ENCODE peak calls at places on chromosomes 6 and 20, in eight cellular contexts. Z, H, I, O, F, X, V and U are unnamed samples.

GRCh38 chr6:159168536-159169192 is 536 bp upstream of the FNDC1 start:
- DNase-seq in Z (no peak), H (peak; percentile 81), I (peak; percentile 46), O (no peak), F (no peak), X (peak; percentile 78), V (no peak), U (no peak)

GRCh38 chr6:64012351-64013060 is 376.9 kb downstream of the PHF3 start:
- DNase-seq in Z (no peak), H (peak; percentile 52), I (no peak), O (no peak), F (no peak), X (no peak), V (peak; percentile 55), U (peak; percentile 50)

GRCh38 chr20:44092551-44093248 is 94.3 kb downstream of the JPH2 start:
- DNase-seq in Z (no peak), H (peak; percentile 29), I (no peak), O (peak; percentile 58), F (no peak), X (no peak), V (no peak), U (no peak)

GRCh38 chr6:288861-289260 is 3.4 kb upstream of the DUSP22 start:
- DNase-seq in Z (no peak), H (no peak), I (no peak), O (no peak), F (peak; percentile 42), X (no peak), V (no peak), U (no peak)

GRCh38 chr6:3779574-3779849 is 28.0 kb upstream of the PXDC1 start:
- DNase-seq in Z (no peak), H (no peak), I (no peak), O (no peak), F (no peak), X (no peak), V (no peak), U (no peak)

GRCh38 chr20:38109025-38109541 is 56.0 kb downstream of the TGM2 start:
- DNase-seq in Z (no peak), H (no peak), I (peak; percentile 87), O (no peak), F (peak; percentile 92), X (no peak), V (peak; percentile 62), U (no peak)

GRCh38 chr6:11012976-11013375 is 31.1 kb downstream of the ELOVL2 start:
- DNase-seq in Z (no peak), H (no peak), I (no peak), O (no peak), F (no peak), X (no peak), V (no peak), U (no peak)

GRCh38 chr20:4873396-4873795 is 127.9 kb downstream of the SLC23A2 start:
- DNase-seq in Z (no peak), H (peak; percentile 68), I (no peak), O (no peak), F (no peak), X (no peak), V (no peak), U (no peak)

GRCh38 chr6:143206550-143206949 is 145.9 kb downstream of the AIG1 start:
- DNase-seq in Z (no peak), H (no peak), I (no peak), O (no peak), F (no peak), X (no peak), V (no peak), U (no peak)

GRCh38 chr6:45822269-45822812 is 193.3 kb downstream of the CLIC5 start:
- DNase-seq in Z (no peak), H (no peak), I (no peak), O (no peak), F (no peak), X (no peak), V (no peak), U (no peak)

GRCh38 chr6:3617192-3617631 is 134.3 kb downstream of the PXDC1 start:
- DNase-seq in Z (no peak), H (no peak), I (no peak), O (no peak), F (no peak), X (no peak), V (no peak), U (no peak)

GRCh38 chr6:111723412-111723970 is 117.8 kb upstream of the TRAF3IP2 start:
- DNase-seq in Z (no peak), H (no peak), I (no peak), O (no peak), F (no peak), X (no peak), V (no peak), U (no peak)

GRCh38 chr20:50295762-50296449 is 105.3 kb downstream of the CEBPB start:
- DNase-seq in Z (no peak), H (no peak), I (no peak), O (no peak), F (no peak), X (no peak), V (no peak), U (no peak)

GRCh38 chr6:54194067-54194466 is 82.8 kb downstream of the MLIP start:
- DNase-seq in Z (no peak), H (no peak), I (no peak), O (no peak), F (no peak), X (no peak), V (peak; percentile 3), U (no peak)

GRCh38 chr6:121305957-121306607 is 28.2 kb downstream of the TBC1D32 start:
- DNase-seq in Z (no peak), H (no peak), I (no peak), O (peak; percentile 30), F (no peak), X (no peak), V (no peak), U (peak; percentile 18)

GRCh38 chr20:58017970-58018530 is 210.4 kb downstream of the ANKRD60 start:
- DNase-seq in Z (no peak), H (no peak), I (no peak), O (no peak), F (no peak), X (no peak), V (no peak), U (no peak)

GRCh38 chr6:119255492-119255891 is 94.1 kb downstream of the MAN1A1 start:
- DNase-seq in Z (no peak), H (no peak), I (no peak), O (no peak), F (no peak), X (no peak), V (no peak), U (no peak)

GRCh38 chr20:23691675-23692074 is 2.8 kb upstream of the CST4 start:
- DNase-seq in Z (no peak), H (no peak), I (no peak), O (no peak), F (no peak), X (no peak), V (no peak), U (no peak)

GRCh38 chr20:35517125-35517524 is 12.3 kb downstream of the C20orf173 start:
- DNase-seq in Z (no peak), H (no peak), I (no peak), O (no peak), F (no peak), X (no peak), V (no peak), U (no peak)

DNA sequence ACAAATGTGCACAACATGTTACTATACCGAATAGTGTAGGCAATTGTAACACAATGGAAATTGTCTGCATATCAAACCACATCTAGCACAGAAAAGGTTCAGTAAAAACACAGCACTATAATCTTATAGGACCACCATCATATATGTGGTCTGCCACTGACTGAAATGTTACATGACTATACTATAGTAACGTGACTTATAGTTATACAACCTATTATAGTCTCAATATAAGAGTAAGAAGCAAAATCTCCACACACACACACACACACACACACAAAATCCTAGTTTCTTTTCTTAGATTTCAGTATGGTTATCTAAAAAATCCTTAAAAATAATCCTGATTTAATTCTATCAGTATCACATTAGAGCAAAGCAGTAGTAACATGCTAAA is 164.6 kb downstream of the RALGAPA2 start:
- DNase-seq in Z (no peak), H (no peak), I (no peak), O (no peak), F (no peak), X (no peak), V (no peak), U (no peak)
- H3K27ac ChIP-seq in Z (no peak overlapping the region), H (no peak overlapping the region), I (no peak overlapping the region), O (no peak overlapping the region), F (no peak overlapping the region), X (no peak overlapping the region), V (no peak overlapping the region), U (no peak overlapping the region)

GRCh38 chr6:128310061-128310460 is 210.3 kb downstream of the PTPRK start:
- DNase-seq in Z (no peak), H (no peak), I (no peak), O (no peak), F (no peak), X (no peak), V (no peak), U (no peak)
- H3K27ac ChIP-seq in Z (no peak overlapping the region), H (no peak overlapping the region), I (no peak overlapping the region), O (no peak overlapping the region), F (no peak overlapping the region), X (no peak overlapping the region), V (no peak overlapping the region), U (no peak overlapping the region)

DNA sequence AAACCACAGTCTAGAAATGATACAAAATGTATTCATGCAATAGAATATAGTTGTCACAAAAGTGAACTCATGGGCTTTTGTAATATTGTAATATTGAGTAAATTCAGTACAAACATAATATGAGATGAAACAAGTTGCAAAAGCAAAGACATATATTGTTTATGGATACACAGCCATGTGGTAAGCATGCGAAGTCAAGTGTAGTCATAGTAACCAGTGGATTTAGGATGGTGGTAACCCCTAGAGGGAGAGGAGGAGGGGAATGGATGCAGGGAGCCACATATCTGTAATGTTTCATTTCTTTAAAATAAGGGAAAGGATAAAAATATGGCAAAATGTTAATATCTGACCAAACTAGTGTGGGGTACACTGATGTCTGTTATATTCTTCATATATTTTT is 47.4 kb downstream of the ARMC2 start:
- DNase-seq in Z (no peak), H (no peak), I (no peak), O (no peak), F (no peak), X (no peak), V (no peak), U (no peak)
- H3K27ac ChIP-seq in Z (peak overlapping the region; percentile 25), H (no peak overlapping the region), I (peak overlapping the region; percentile 45), O (no peak overlapping the region), F (peak overlapping the region; percentile 58), X (no peak overlapping the region), V (peak overlapping the region; percentile 58), U (peak overlapping the region; percentile 95)

GRCh38 chr6:41298785-41299498 is 12.5 kb upstream of the TREM1 start:
- DNase-seq in Z (no peak), H (no peak), I (no peak), O (peak; percentile 55), F (no peak), X (no peak), V (no peak), U (no peak)

GRCh38 chr6:41306187-41306854 is 19.8 kb upstream of the TREM1 start:
- DNase-seq in Z (no peak), H (peak; percentile 60), I (no peak), O (peak; percentile 64), F (no peak), X (no peak), V (no peak), U (peak; percentile 51)

DNA sequence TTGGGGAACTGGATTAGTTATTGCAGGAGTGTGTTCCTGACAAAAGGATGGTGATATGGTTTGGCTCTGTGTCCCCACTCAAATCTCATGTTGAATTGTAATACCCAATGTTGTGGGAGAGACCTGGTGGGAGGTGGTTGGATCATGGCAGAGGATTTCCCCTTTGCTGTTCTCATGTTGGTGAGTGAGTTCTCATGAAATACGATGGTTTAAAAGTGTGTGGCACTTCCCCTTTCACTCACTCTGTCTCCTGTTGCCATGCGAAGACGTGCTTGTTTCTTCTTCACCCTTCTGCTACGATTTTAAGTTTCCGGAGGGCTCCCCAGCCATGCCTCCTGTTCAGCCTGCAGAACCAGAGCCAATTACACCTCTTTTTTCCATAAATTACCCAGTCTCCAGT is 16.2 kb upstream of the TREM1 start:
- DNase-seq in Z (no peak), H (no peak), I (no peak), O (no peak), F (no peak), X (no peak), V (no peak), U (no peak)
- H3K27ac ChIP-seq in Z (no peak overlapping the region), H (no peak overlapping the region), I (no peak overlapping the region), O (no peak overlapping the region), F (no peak overlapping the region), X (no peak overlapping the region), V (no peak overlapping the region), U (no peak overlapping the region)